ENCODE peak calls at places on chromosomes 7 and 10, in nine cellular contexts. One of them, this sample, is unnamed.

GRCh38 chr10:69657866-69658265 is 27.8 kb downstream of the FAM241B start:
- DNase-seq in A549: no peak
- DNase-seq in fibroblast of lung: no peak
- DNase-seq in mammary epithelial cell: no peak
- DNase-seq in HCT116: no peak
- DNase-seq in GM23338: no peak
- DNase-seq in neuronal stem cell: no peak
- DNase-seq in IMR-90: no peak
- DNase-seq in GM23248: no peak
- DNase-seq in this sample: no peak

GRCh38 chr10:69088801-69089501 is 1.0 kb downstream of the SRGN start:
- DNase-seq in A549: peak; percentile 42
- DNase-seq in fibroblast of lung: peak; percentile 61
- DNase-seq in mammary epithelial cell: no peak
- DNase-seq in HCT116: no peak
- DNase-seq in GM23338: no peak
- DNase-seq in neuronal stem cell: no peak
- DNase-seq in IMR-90: peak; percentile 52
- DNase-seq in GM23248: peak; percentile 47
- DNase-seq in this sample: no peak

GRCh38 chr10:74825371-74826141 is 844 bp upstream of the KAT6B start:
- DNase-seq in A549: peak; percentile 67
- DNase-seq in fibroblast of lung: no peak
- DNase-seq in mammary epithelial cell: no peak
- DNase-seq in HCT116: no peak
- DNase-seq in GM23338: peak; percentile 69
- DNase-seq in neuronal stem cell: peak; percentile 75
- DNase-seq in IMR-90: no peak
- DNase-seq in GM23248: peak; percentile 66
- DNase-seq in this sample: no peak

GRCh38 chr7:50801907-50802306 is 19.2 kb upstream of the GRB10 start:
- DNase-seq in A549: no peak
- DNase-seq in fibroblast of lung: no peak
- DNase-seq in mammary epithelial cell: no peak
- DNase-seq in HCT116: no peak
- DNase-seq in GM23338: no peak
- DNase-seq in neuronal stem cell: no peak
- DNase-seq in IMR-90: no peak
- DNase-seq in GM23248: no peak
- DNase-seq in this sample: no peak

GRCh38 chr10:113527181-113527580 is 25.7 kb upstream of the HABP2 start:
- DNase-seq in A549: no peak
- DNase-seq in fibroblast of lung: peak; percentile 68
- DNase-seq in mammary epithelial cell: no peak
- DNase-seq in HCT116: no peak
- DNase-seq in GM23338: no peak
- DNase-seq in neuronal stem cell: no peak
- DNase-seq in IMR-90: no peak
- DNase-seq in GM23248: peak; percentile 57
- DNase-seq in this sample: no peak

GRCh38 chr10:103186128-103186527 is 6.9 kb downstream of the NT5C2 start:
- DNase-seq in A549: no peak
- DNase-seq in fibroblast of lung: no peak
- DNase-seq in mammary epithelial cell: no peak
- DNase-seq in HCT116: no peak
- DNase-seq in GM23338: no peak
- DNase-seq in neuronal stem cell: no peak
- DNase-seq in IMR-90: no peak
- DNase-seq in GM23248: no peak
- DNase-seq in this sample: peak; percentile 52

GRCh38 chr10:36236931-36237330 is 594.8 kb upstream of the FZD8 start:
- DNase-seq in A549: no peak
- DNase-seq in fibroblast of lung: no peak
- DNase-seq in mammary epithelial cell: peak; percentile 28
- DNase-seq in HCT116: no peak
- DNase-seq in GM23338: no peak
- DNase-seq in neuronal stem cell: no peak
- DNase-seq in IMR-90: no peak
- DNase-seq in GM23248: no peak
- DNase-seq in this sample: no peak

GRCh38 chr10:78224602-78225001 is 190.9 kb downstream of the RPS24 start:
- DNase-seq in A549: no peak
- DNase-seq in fibroblast of lung: peak; percentile 86
- DNase-seq in mammary epithelial cell: no peak
- DNase-seq in HCT116: no peak
- DNase-seq in GM23338: no peak
- DNase-seq in neuronal stem cell: no peak
- DNase-seq in IMR-90: peak; percentile 83
- DNase-seq in GM23248: peak; percentile 92
- DNase-seq in this sample: no peak

GRCh38 chr10:33570495-33570894 is 236.0 kb upstream of the NRP1 start:
- DNase-seq in A549: no peak
- DNase-seq in fibroblast of lung: no peak
- DNase-seq in mammary epithelial cell: no peak
- DNase-seq in HCT116: no peak
- DNase-seq in GM23338: no peak
- DNase-seq in neuronal stem cell: no peak
- DNase-seq in IMR-90: no peak
- DNase-seq in GM23248: no peak
- DNase-seq in this sample: no peak

GRCh38 chr10:7948601-7949000 is 105.9 kb upstream of the GATA3 start:
- DNase-seq in A549: no peak
- DNase-seq in fibroblast of lung: peak; percentile 54
- DNase-seq in mammary epithelial cell: no peak
- DNase-seq in HCT116: no peak
- DNase-seq in GM23338: no peak
- DNase-seq in neuronal stem cell: no peak
- DNase-seq in IMR-90: peak; percentile 79
- DNase-seq in GM23248: peak; percentile 7
- DNase-seq in this sample: peak; percentile 16

GRCh38 chr7:77538186-77538907 is 1.3 kb downstream of the PTPN12 start:
- DNase-seq in A549: peak; percentile 92
- DNase-seq in fibroblast of lung: peak; percentile 91
- DNase-seq in mammary epithelial cell: peak; percentile 89
- DNase-seq in HCT116: peak; percentile 90
- DNase-seq in GM23338: peak; percentile 91
- DNase-seq in neuronal stem cell: peak; percentile 68
- DNase-seq in IMR-90: peak; percentile 93
- DNase-seq in GM23248: peak; percentile 97
- DNase-seq in this sample: peak; percentile 97

GRCh38 chr10:28201666-28202400 is 101.0 kb downstream of the MPP7 start:
- DNase-seq in A549: no peak
- DNase-seq in fibroblast of lung: peak; percentile 27
- DNase-seq in mammary epithelial cell: no peak
- DNase-seq in HCT116: no peak
- DNase-seq in GM23338: no peak
- DNase-seq in neuronal stem cell: no peak
- DNase-seq in IMR-90: peak; percentile 65
- DNase-seq in GM23248: no peak
- DNase-seq in this sample: no peak

GRCh38 chr7:100585511-100586265 is at the start of gene LRCH4:
- DNase-seq in A549: peak; percentile 74
- DNase-seq in fibroblast of lung: no peak
- DNase-seq in mammary epithelial cell: peak; percentile 65
- DNase-seq in HCT116: no peak
- DNase-seq in GM23338: peak; percentile 81
- DNase-seq in neuronal stem cell: no peak
- DNase-seq in IMR-90: no peak
- DNase-seq in GM23248: peak; percentile 55
- DNase-seq in this sample: no peak

GRCh38 chr7:95470452-95470851 is 15.3 kb upstream of the ASB4 start:
- DNase-seq in A549: peak; percentile 41
- DNase-seq in fibroblast of lung: peak; percentile 75
- DNase-seq in mammary epithelial cell: peak; percentile 58
- DNase-seq in HCT116: no peak
- DNase-seq in GM23338: peak; percentile 15
- DNase-seq in neuronal stem cell: no peak
- DNase-seq in IMR-90: peak; percentile 16
- DNase-seq in GM23248: peak; percentile 46
- DNase-seq in this sample: peak; percentile 54

GRCh38 chr10:72563327-72563932 is 62.4 kb downstream of the MICU1 start:
- DNase-seq in A549: no peak
- DNase-seq in fibroblast of lung: no peak
- DNase-seq in mammary epithelial cell: peak; percentile 33
- DNase-seq in HCT116: no peak
- DNase-seq in GM23338: no peak
- DNase-seq in neuronal stem cell: no peak
- DNase-seq in IMR-90: no peak
- DNase-seq in GM23248: no peak
- DNase-seq in this sample: no peak

GRCh38 chr10:103723557-103723956 is 131.8 kb downstream of the SH3PXD2A start:
- DNase-seq in A549: no peak
- DNase-seq in fibroblast of lung: no peak
- DNase-seq in mammary epithelial cell: no peak
- DNase-seq in HCT116: no peak
- DNase-seq in GM23338: no peak
- DNase-seq in neuronal stem cell: no peak
- DNase-seq in IMR-90: no peak
- DNase-seq in GM23248: no peak
- DNase-seq in this sample: no peak

GRCh38 chr10:33681580-33681979 is 347.1 kb upstream of the NRP1 start:
- DNase-seq in A549: no peak
- DNase-seq in fibroblast of lung: no peak
- DNase-seq in mammary epithelial cell: no peak
- DNase-seq in HCT116: no peak
- DNase-seq in GM23338: no peak
- DNase-seq in neuronal stem cell: no peak
- DNase-seq in IMR-90: no peak
- DNase-seq in GM23248: no peak
- DNase-seq in this sample: no peak

GRCh38 chr10:49347342-49347741 is 48.4 kb downstream of the C10orf71 start:
- DNase-seq in A549: no peak
- DNase-seq in fibroblast of lung: no peak
- DNase-seq in mammary epithelial cell: no peak
- DNase-seq in HCT116: no peak
- DNase-seq in GM23338: no peak
- DNase-seq in neuronal stem cell: no peak
- DNase-seq in IMR-90: no peak
- DNase-seq in GM23248: no peak
- DNase-seq in this sample: no peak

GRCh38 chr7:140691368-140692045 is 5.0 kb upstream of the NDUFB2 start:
- DNase-seq in A549: no peak
- DNase-seq in fibroblast of lung: no peak
- DNase-seq in mammary epithelial cell: no peak
- DNase-seq in HCT116: no peak
- DNase-seq in GM23338: peak; percentile 77
- DNase-seq in neuronal stem cell: no peak
- DNase-seq in IMR-90: no peak
- DNase-seq in GM23248: no peak
- DNase-seq in this sample: no peak

GRCh38 chr7:71974611-71975010 is 437.5 kb downstream of the CALN1 start:
- DNase-seq in A549: no peak
- DNase-seq in fibroblast of lung: no peak
- DNase-seq in mammary epithelial cell: no peak
- DNase-seq in HCT116: no peak
- DNase-seq in GM23338: no peak
- DNase-seq in neuronal stem cell: no peak
- DNase-seq in IMR-90: no peak
- DNase-seq in GM23248: no peak
- DNase-seq in this sample: no peak

GRCh38 chr10:3651969-3652653 is 132.9 kb downstream of the KLF6 start:
- DNase-seq in A549: no peak
- DNase-seq in fibroblast of lung: no peak
- DNase-seq in mammary epithelial cell: no peak
- DNase-seq in HCT116: no peak
- DNase-seq in GM23338: no peak
- DNase-seq in neuronal stem cell: no peak
- DNase-seq in IMR-90: no peak
- DNase-seq in GM23248: no peak
- DNase-seq in this sample: no peak

GRCh38 chr10:3652886-3653285 is 132.1 kb downstream of the KLF6 start:
- DNase-seq in A549: no peak
- DNase-seq in fibroblast of lung: no peak
- DNase-seq in mammary epithelial cell: no peak
- DNase-seq in HCT116: no peak
- DNase-seq in GM23338: no peak
- DNase-seq in neuronal stem cell: no peak
- DNase-seq in IMR-90: peak; percentile 40
- DNase-seq in GM23248: peak; percentile 61
- DNase-seq in this sample: no peak

GRCh38 chr10:3647074-3647473 is 137.9 kb downstream of the KLF6 start:
- DNase-seq in A549: no peak
- DNase-seq in fibroblast of lung: no peak
- DNase-seq in mammary epithelial cell: no peak
- DNase-seq in HCT116: no peak
- DNase-seq in GM23338: no peak
- DNase-seq in neuronal stem cell: no peak
- DNase-seq in IMR-90: no peak
- DNase-seq in GM23248: no peak
- DNase-seq in this sample: no peak

GRCh38 chr10:3648179-3648975 is 136.6 kb downstream of the KLF6 start:
- DNase-seq in A549: no peak
- DNase-seq in fibroblast of lung: no peak
- DNase-seq in mammary epithelial cell: no peak
- DNase-seq in HCT116: no peak
- DNase-seq in GM23338: no peak
- DNase-seq in neuronal stem cell: no peak
- DNase-seq in IMR-90: no peak
- DNase-seq in GM23248: no peak
- DNase-seq in this sample: no peak
- H3K4me2 ChIP-seq in A549: no peak overlapping the region
- H3K4me2 ChIP-seq in fibroblast of lung: no peak overlapping the region
- H3K4me2 ChIP-seq in mammary epithelial cell: no peak overlapping the region
- H3K4me2 ChIP-seq in HCT116: no peak overlapping the region
- H3K4me2 ChIP-seq in GM23338: no peak overlapping the region
- H3K4me2 ChIP-seq in neuronal stem cell: no peak overlapping the region
- H3K4me2 ChIP-seq in IMR-90: no peak overlapping the region
- H3K4me2 ChIP-seq in GM23248: no peak overlapping the region
- H3K4me2 ChIP-seq in this sample: no peak overlapping the region

GRCh38 chr7:99290980-99291607 is 18.5 kb downstream of the MYH16 start:
- DNase-seq in A549: no peak
- DNase-seq in fibroblast of lung: no peak
- DNase-seq in mammary epithelial cell: no peak
- DNase-seq in HCT116: no peak
- DNase-seq in GM23338: no peak
- DNase-seq in neuronal stem cell: no peak
- DNase-seq in IMR-90: peak; percentile 90
- DNase-seq in GM23248: no peak
- DNase-seq in this sample: peak; percentile 60
- H3K4me3 ChIP-seq in A549: no peak overlapping the region
- H3K4me3 ChIP-seq in fibroblast of lung: no peak overlapping the region
- H3K4me3 ChIP-seq in mammary epithelial cell: no peak overlapping the region
- H3K4me3 ChIP-seq in HCT116: no peak overlapping the region
- H3K4me3 ChIP-seq in GM23338: no peak overlapping the region
- H3K4me3 ChIP-seq in neuronal stem cell: no peak overlapping the region
- H3K4me3 ChIP-seq in IMR-90: no peak overlapping the region
- H3K4me3 ChIP-seq in GM23248: no peak overlapping the region
- H3K4me3 ChIP-seq in this sample: no peak overlapping the region

GRCh38 chr7:18356195-18356645 is 139.3 kb upstream of the HDAC9 start:
- DNase-seq in A549: peak; percentile 5
- DNase-seq in fibroblast of lung: peak; percentile 39
- DNase-seq in mammary epithelial cell: peak; percentile 16
- DNase-seq in HCT116: peak; percentile 26
- DNase-seq in GM23338: peak; percentile 36
- DNase-seq in neuronal stem cell: peak; percentile 5
- DNase-seq in IMR-90: peak; percentile 28
- DNase-seq in GM23248: peak; percentile 56
- DNase-seq in this sample: peak; percentile 57
- H3K4me2 ChIP-seq in A549: peak overlapping the region; percentile 60
- H3K4me2 ChIP-seq in fibroblast of lung: peak overlapping the region; percentile 23
- H3K4me2 ChIP-seq in mammary epithelial cell: peak overlapping the region; percentile 46
- H3K4me2 ChIP-seq in HCT116: peak overlapping the region; percentile 38
- H3K4me2 ChIP-seq in GM23338: no peak overlapping the region
- H3K4me2 ChIP-seq in neuronal stem cell: no peak overlapping the region
- H3K4me2 ChIP-seq in IMR-90: peak overlapping the region; percentile 66
- H3K4me2 ChIP-seq in GM23248: peak overlapping the region; percentile 67
- H3K4me2 ChIP-seq in this sample: no peak overlapping the region

GRCh38 chr10:10684972-10685371 is 332.7 kb upstream of the CELF2 start:
- DNase-seq in A549: no peak
- DNase-seq in fibroblast of lung: no peak
- DNase-seq in mammary epithelial cell: no peak
- DNase-seq in HCT116: no peak
- DNase-seq in GM23338: no peak
- DNase-seq in neuronal stem cell: no peak
- DNase-seq in IMR-90: no peak
- DNase-seq in GM23248: no peak
- DNase-seq in this sample: no peak
- H3K4me3 ChIP-seq in A549: no peak overlapping the region
- H3K4me3 ChIP-seq in fibroblast of lung: no peak overlapping the region
- H3K4me3 ChIP-seq in mammary epithelial cell: no peak overlapping the region
- H3K4me3 ChIP-seq in HCT116: no peak overlapping the region
- H3K4me3 ChIP-seq in GM23338: no peak overlapping the region
- H3K4me3 ChIP-seq in neuronal stem cell: no peak overlapping the region
- H3K4me3 ChIP-seq in IMR-90: no peak overlapping the region
- H3K4me3 ChIP-seq in GM23248: no peak overlapping the region
- H3K4me3 ChIP-seq in this sample: no peak overlapping the region